ENCODE peak calls at places on chromosomes 16 and 17, in ten cellular contexts. X is RCC 7860; Q is stimulated activated CD4-positive, alpha-beta T cell treated with anti-CD3 and anti-CD28 coated beads, Interleukin-1b, Interleukin-23, amount 100 ng/mL, for 1 hour; U is ELR; P is epithelial cell of esophagus; A is KBM-7; Z is NCI-H1092 treated with DMSO at 0.1 percent for 48 hours; Y is heart right ventricle; G is stimulated activated effector memory CD8-positive, alpha-beta T cell treated with anti-CD3 and anti-CD28 coated beads, Interleukin-12 subunit alpha, Interleukin-12 subunit beta, amount 100 ng/mL, for 72 hours; M is OCI-M1. E is an unnamed sample.
A peak's percentile ranks its signal among the peaks of the same experiment; 100 is the strongest.

GRCh38 chr16:56425439-56425832 is at the start of gene AMFR:
- DNase-seq in X (peak; percentile 55), Q (peak; percentile 43), U (peak; percentile 89), P (peak; percentile 83), A (peak; percentile 60), Z (peak; percentile 51), Y (peak; percentile 76), G (peak; percentile 72), M (peak; percentile 80), E (peak; percentile 56)

GRCh38 chr16:10946308-10946707 is 1.9 kb downstream of the CLEC16A start:
- DNase-seq in X (no peak), Q (no peak), U (no peak), P (peak; percentile 54), A (no peak), Z (no peak), Y (no peak), G (no peak), M (no peak), E (no peak)

GRCh38 chr17:58487589-58488427 is at the start of gene HSF5:
- DNase-seq in X (no peak), Q (peak; percentile 49), U (no peak), P (peak; percentile 19), A (no peak), Z (no peak), Y (peak; percentile 29), G (peak; percentile 64), M (no peak), E (no peak)

GRCh38 chr17:45414997-45415881 is 17.4 kb downstream of the ARHGAP27 start:
- DNase-seq in X (no peak), Q (no peak), U (no peak), P (peak; percentile 51), A (peak; percentile 47), Z (no peak), Y (no peak), G (no peak), M (no peak), E (no peak)

GRCh38 chr16:28824548-28824973 is 1.8 kb downstream of the ATXN2L start:
- DNase-seq in X (no peak), Q (no peak), U (no peak), P (no peak), A (no peak), Z (no peak), Y (no peak), G (no peak), M (no peak), E (no peak)

GRCh38 chr17:64180089-64180488 is 50.1 kb upstream of the ERN1 start:
- DNase-seq in X (no peak), Q (no peak), U (peak; percentile 48), P (no peak), A (no peak), Z (no peak), Y (no peak), G (no peak), M (no peak), E (no peak)

GRCh38 chr17:77476920-77477805 is 336.4 kb downstream of the SEC14L1 start:
- DNase-seq in X (peak; percentile 64), Q (no peak), U (peak; percentile 99), P (peak; percentile 98), A (no peak), Z (no peak), Y (peak; percentile 52), G (no peak), M (no peak), E (no peak)

GRCh38 chr16:68444058-68444657 is 4.2 kb downstream of the SMPD3 start:
- DNase-seq in X (no peak), Q (no peak), U (peak; percentile 44), P (peak; percentile 57), A (peak; percentile 41), Z (no peak), Y (no peak), G (no peak), M (peak; percentile 33), E (peak; percentile 45)

GRCh38 chr17:19650826-19651225 is 2.3 kb downstream of the ALDH3A2 start:
- DNase-seq in X (no peak), Q (no peak), U (peak; percentile 63), P (peak; percentile 45), A (no peak), Z (no peak), Y (no peak), G (no peak), M (no peak), E (no peak)

GRCh38 chr16:11886881-11887280 is 28.9 kb downstream of the GSPT1 start:
- DNase-seq in X (no peak), Q (no peak), U (no peak), P (no peak), A (no peak), Z (no peak), Y (no peak), G (no peak), M (no peak), E (no peak)

GRCh38 chr17:69473801-69474170 is 59.3 kb downstream of the MAP2K6 start:
- DNase-seq in X (no peak), Q (no peak), U (peak; percentile 19), P (no peak), A (no peak), Z (no peak), Y (no peak), G (no peak), M (no peak), E (no peak)

GRCh38 chr16:20849587-20850390 is 43.5 kb downstream of the REXO5 start:
- DNase-seq in X (peak; percentile 46), Q (peak; percentile 58), U (peak; percentile 71), P (peak; percentile 70), A (peak; percentile 80), Z (peak; percentile 51), Y (peak; percentile 69), G (peak; percentile 45), M (peak; percentile 81), E (peak; percentile 81)